ENCODE peak calls at places on chromosome 19, in eight cellular contexts. One of them, this sample, is unnamed.

GRCh38 chr19:37981785-37982475 is 74.9 kb downstream of the SIPA1L3 start:
- DNase-seq in effector memory CD8-positive, alpha-beta T cell: no peak
- DNase-seq in lower leg skin: peak; percentile 72
- DNase-seq in cortex of kidney: no peak
- DNase-seq in WTC11: no peak
- DNase-seq in fibroblast of mammary gland: no peak
- DNase-seq in C1 segment of cervical spinal cord: no peak
- DNase-seq in cerebellar nuclear complex: no peak
- DNase-seq in this sample: no peak

GRCh38 chr19:57512845-57513244 is 13.1 kb downstream of the ZNF773 start:
- DNase-seq in lower leg skin: no peak
- DNase-seq in C1 segment of cervical spinal cord: no peak
- DNase-seq in cortex of kidney: no peak
- DNase-seq in fibroblast of mammary gland: peak; percentile 12
- DNase-seq in cerebellar nuclear complex: no peak
- DNase-seq in WTC11: no peak
- DNase-seq in effector memory CD8-positive, alpha-beta T cell: no peak
- DNase-seq in this sample: peak; percentile 47

GRCh38 chr19:5287066-5287465 is 53.5 kb downstream of the PTPRS start:
- DNase-seq in WTC11: no peak
- DNase-seq in C1 segment of cervical spinal cord: no peak
- DNase-seq in effector memory CD8-positive, alpha-beta T cell: no peak
- DNase-seq in cortex of kidney: no peak
- DNase-seq in cerebellar nuclear complex: no peak
- DNase-seq in fibroblast of mammary gland: no peak
- DNase-seq in lower leg skin: no peak
- DNase-seq in this sample: no peak

GRCh38 chr19:56839665-56840451 is 668 bp downstream of the PEG3 start:
- DNase-seq in C1 segment of cervical spinal cord: peak; percentile 96
- DNase-seq in fibroblast of mammary gland: peak; percentile 84
- DNase-seq in effector memory CD8-positive, alpha-beta T cell: no peak
- DNase-seq in cortex of kidney: no peak
- DNase-seq in WTC11: no peak
- DNase-seq in cerebellar nuclear complex: peak; percentile 91
- DNase-seq in lower leg skin: peak; percentile 97
- DNase-seq in this sample: peak; percentile 33

GRCh38 chr19:28394705-28395104 is 818.2 kb downstream of the UQCRFS1 start:
- DNase-seq in cerebellar nuclear complex: no peak
- DNase-seq in C1 segment of cervical spinal cord: no peak
- DNase-seq in cortex of kidney: no peak
- DNase-seq in fibroblast of mammary gland: no peak
- DNase-seq in WTC11: no peak
- DNase-seq in lower leg skin: no peak
- DNase-seq in effector memory CD8-positive, alpha-beta T cell: no peak
- DNase-seq in this sample: no peak

GRCh38 chr19:29404015-29404414 is 121.8 kb upstream of the VSTM2B start:
- DNase-seq in cortex of kidney: no peak
- DNase-seq in effector memory CD8-positive, alpha-beta T cell: no peak
- DNase-seq in fibroblast of mammary gland: no peak
- DNase-seq in lower leg skin: no peak
- DNase-seq in C1 segment of cervical spinal cord: no peak
- DNase-seq in WTC11: no peak
- DNase-seq in cerebellar nuclear complex: no peak
- DNase-seq in this sample: no peak

GRCh38 chr19:45474191-45474940 is 6.6 kb downstream of the FOSB start:
- DNase-seq in cortex of kidney: no peak
- DNase-seq in WTC11: no peak
- DNase-seq in C1 segment of cervical spinal cord: no peak
- DNase-seq in effector memory CD8-positive, alpha-beta T cell: peak; percentile 49
- DNase-seq in fibroblast of mammary gland: no peak
- DNase-seq in lower leg skin: no peak
- DNase-seq in cerebellar nuclear complex: no peak
- DNase-seq in this sample: no peak

GRCh38 chr19:58562126-58563033 is 4.0 kb upstream of the UBE2M start:
- DNase-seq in WTC11: peak; percentile 56
- DNase-seq in cortex of kidney: no peak
- DNase-seq in cerebellar nuclear complex: no peak
- DNase-seq in fibroblast of mammary gland: peak; percentile 41
- DNase-seq in effector memory CD8-positive, alpha-beta T cell: no peak
- DNase-seq in C1 segment of cervical spinal cord: no peak
- DNase-seq in lower leg skin: peak; percentile 76
- DNase-seq in this sample: peak; percentile 39

GRCh38 chr19:38375748-38376147 is 1.4 kb downstream of the PSMD8 start:
- DNase-seq in cortex of kidney: no peak
- DNase-seq in effector memory CD8-positive, alpha-beta T cell: no peak
- DNase-seq in lower leg skin: no peak
- DNase-seq in fibroblast of mammary gland: peak; percentile 48
- DNase-seq in WTC11: no peak
- DNase-seq in C1 segment of cervical spinal cord: no peak
- DNase-seq in cerebellar nuclear complex: no peak
- DNase-seq in this sample: peak; percentile 59

GRCh38 chr19:33390908-33391630 is 17.6 kb downstream of the CEBPG start:
- DNase-seq in cerebellar nuclear complex: no peak
- DNase-seq in C1 segment of cervical spinal cord: no peak
- DNase-seq in lower leg skin: peak; percentile 88
- DNase-seq in effector memory CD8-positive, alpha-beta T cell: no peak
- DNase-seq in WTC11: no peak
- DNase-seq in fibroblast of mammary gland: no peak
- DNase-seq in cortex of kidney: no peak
- DNase-seq in this sample: no peak

GRCh38 chr19:18761531-18762110 is 29.5 kb downstream of the COMP start:
- DNase-seq in WTC11: no peak
- DNase-seq in effector memory CD8-positive, alpha-beta T cell: no peak
- DNase-seq in cortex of kidney: no peak
- DNase-seq in lower leg skin: no peak
- DNase-seq in C1 segment of cervical spinal cord: no peak
- DNase-seq in cerebellar nuclear complex: no peak
- DNase-seq in fibroblast of mammary gland: no peak
- DNase-seq in this sample: no peak

GRCh38 chr19:6519289-6519688 is 11.5 kb upstream of the TNFSF9 start:
- DNase-seq in effector memory CD8-positive, alpha-beta T cell: no peak
- DNase-seq in cortex of kidney: no peak
- DNase-seq in cerebellar nuclear complex: no peak
- DNase-seq in C1 segment of cervical spinal cord: no peak
- DNase-seq in lower leg skin: no peak
- DNase-seq in WTC11: no peak
- DNase-seq in fibroblast of mammary gland: peak; percentile 90
- DNase-seq in this sample: peak; percentile 66

GRCh38 chr19:5809469-5809868 is 4.6 kb downstream of the NRTN start:
- DNase-seq in fibroblast of mammary gland: no peak
- DNase-seq in cortex of kidney: no peak
- DNase-seq in lower leg skin: no peak
- DNase-seq in cerebellar nuclear complex: no peak
- DNase-seq in C1 segment of cervical spinal cord: no peak
- DNase-seq in WTC11: no peak
- DNase-seq in effector memory CD8-positive, alpha-beta T cell: no peak
- DNase-seq in this sample: no peak

GRCh38 chr19:55276720-55277430 is 3.0 kb downstream of the HSPBP1 start:
- DNase-seq in lower leg skin: no peak
- DNase-seq in C1 segment of cervical spinal cord: no peak
- DNase-seq in cerebellar nuclear complex: no peak
- DNase-seq in fibroblast of mammary gland: no peak
- DNase-seq in WTC11: no peak
- DNase-seq in cortex of kidney: no peak
- DNase-seq in effector memory CD8-positive, alpha-beta T cell: no peak
- DNase-seq in this sample: no peak

GRCh38 chr19:5893907-5894703 is 9.5 kb downstream of the NDUFA11 start:
- DNase-seq in effector memory CD8-positive, alpha-beta T cell: no peak
- DNase-seq in cortex of kidney: no peak
- DNase-seq in lower leg skin: no peak
- DNase-seq in fibroblast of mammary gland: no peak
- DNase-seq in C1 segment of cervical spinal cord: no peak
- DNase-seq in cerebellar nuclear complex: no peak
- DNase-seq in WTC11: no peak
- DNase-seq in this sample: no peak

GRCh38 chr19:10602330-10603083 is 15.4 kb upstream of the AP1M2 start:
- DNase-seq in cortex of kidney: no peak
- DNase-seq in WTC11: peak; percentile 91
- DNase-seq in C1 segment of cervical spinal cord: peak; percentile 62
- DNase-seq in effector memory CD8-positive, alpha-beta T cell: peak; percentile 80
- DNase-seq in lower leg skin: peak; percentile 97
- DNase-seq in cerebellar nuclear complex: no peak
- DNase-seq in fibroblast of mammary gland: peak; percentile 45
- DNase-seq in this sample: no peak

GRCh38 chr19:51389143-51389542 is 1.2 kb downstream of the C19orf84 start:
- DNase-seq in cortex of kidney: no peak
- DNase-seq in WTC11: no peak
- DNase-seq in cerebellar nuclear complex: no peak
- DNase-seq in effector memory CD8-positive, alpha-beta T cell: no peak
- DNase-seq in fibroblast of mammary gland: no peak
- DNase-seq in C1 segment of cervical spinal cord: no peak
- DNase-seq in lower leg skin: no peak
- DNase-seq in this sample: no peak

GRCh38 chr19:28488006-28488405 is 724.9 kb downstream of the UQCRFS1 start:
- DNase-seq in lower leg skin: no peak
- DNase-seq in C1 segment of cervical spinal cord: no peak
- DNase-seq in WTC11: no peak
- DNase-seq in effector memory CD8-positive, alpha-beta T cell: no peak
- DNase-seq in cerebellar nuclear complex: no peak
- DNase-seq in cortex of kidney: no peak
- DNase-seq in fibroblast of mammary gland: no peak
- DNase-seq in this sample: no peak

GRCh38 chr19:4474504-4475136 is 2.5 kb downstream of the HDGFL2 start:
- DNase-seq in cerebellar nuclear complex: peak; percentile 83
- DNase-seq in WTC11: peak; percentile 83
- DNase-seq in C1 segment of cervical spinal cord: no peak
- DNase-seq in cortex of kidney: no peak
- DNase-seq in lower leg skin: no peak
- DNase-seq in fibroblast of mammary gland: peak; percentile 55
- DNase-seq in effector memory CD8-positive, alpha-beta T cell: no peak
- DNase-seq in this sample: peak; percentile 75

GRCh38 chr19:1514295-1514661 is 1.5 kb upstream of the ADAMTSL5 start:
- DNase-seq in effector memory CD8-positive, alpha-beta T cell: no peak
- DNase-seq in cerebellar nuclear complex: no peak
- DNase-seq in fibroblast of mammary gland: no peak
- DNase-seq in lower leg skin: no peak
- DNase-seq in cortex of kidney: no peak
- DNase-seq in C1 segment of cervical spinal cord: no peak
- DNase-seq in WTC11: no peak
- DNase-seq in this sample: no peak

GRCh38 chr19:46124638-46125115 is at the start of gene IGFL3:
- DNase-seq in effector memory CD8-positive, alpha-beta T cell: no peak
- DNase-seq in fibroblast of mammary gland: peak; percentile 31
- DNase-seq in C1 segment of cervical spinal cord: no peak
- DNase-seq in WTC11: no peak
- DNase-seq in cortex of kidney: no peak
- DNase-seq in cerebellar nuclear complex: no peak
- DNase-seq in lower leg skin: no peak
- DNase-seq in this sample: peak; percentile 55

GRCh38 chr19:10474962-10475451 is 28.1 kb downstream of the KEAP1 start:
- DNase-seq in cerebellar nuclear complex: no peak
- DNase-seq in effector memory CD8-positive, alpha-beta T cell: no peak
- DNase-seq in cortex of kidney: no peak
- DNase-seq in C1 segment of cervical spinal cord: no peak
- DNase-seq in fibroblast of mammary gland: no peak
- DNase-seq in lower leg skin: no peak
- DNase-seq in WTC11: no peak
- DNase-seq in this sample: no peak

GRCh38 chr19:56877069-56877715 is 36.7 kb upstream of the PEG3 start:
- DNase-seq in lower leg skin: no peak
- DNase-seq in cortex of kidney: no peak
- DNase-seq in fibroblast of mammary gland: no peak
- DNase-seq in WTC11: no peak
- DNase-seq in cerebellar nuclear complex: no peak
- DNase-seq in C1 segment of cervical spinal cord: no peak
- DNase-seq in effector memory CD8-positive, alpha-beta T cell: no peak
- DNase-seq in this sample: no peak

GRCh38 chr19:19321143-19321577 is 531 bp downstream of the MAU2 start:
- DNase-seq in C1 segment of cervical spinal cord: no peak
- DNase-seq in effector memory CD8-positive, alpha-beta T cell: no peak
- DNase-seq in WTC11: peak; percentile 40
- DNase-seq in lower leg skin: no peak
- DNase-seq in cerebellar nuclear complex: no peak
- DNase-seq in cortex of kidney: no peak
- DNase-seq in fibroblast of mammary gland: peak; percentile 15
- DNase-seq in this sample: no peak

GRCh38 chr19:58561373-58562125 is 3.1 kb upstream of the UBE2M start:
- DNase-seq in lower leg skin: no peak
- DNase-seq in C1 segment of cervical spinal cord: no peak
- DNase-seq in cerebellar nuclear complex: no peak
- DNase-seq in effector memory CD8-positive, alpha-beta T cell: no peak
- DNase-seq in fibroblast of mammary gland: no peak
- DNase-seq in WTC11: no peak
- DNase-seq in cortex of kidney: no peak
- DNase-seq in this sample: no peak

GRCh38 chr19:31361728-31362127 is 12.5 kb upstream of the TSHZ3 start:
- DNase-seq in effector memory CD8-positive, alpha-beta T cell: no peak
- DNase-seq in WTC11: no peak
- DNase-seq in cerebellar nuclear complex: no peak
- DNase-seq in cortex of kidney: no peak
- DNase-seq in fibroblast of mammary gland: no peak
- DNase-seq in lower leg skin: no peak
- DNase-seq in C1 segment of cervical spinal cord: no peak
- DNase-seq in this sample: no peak

GRCh38 chr19:4362871-4363545 is 19.6 kb downstream of the MPND start:
- DNase-seq in WTC11: peak; percentile 44
- DNase-seq in fibroblast of mammary gland: peak; percentile 16
- DNase-seq in cortex of kidney: no peak
- DNase-seq in C1 segment of cervical spinal cord: no peak
- DNase-seq in lower leg skin: peak; percentile 83
- DNase-seq in effector memory CD8-positive, alpha-beta T cell: no peak
- DNase-seq in cerebellar nuclear complex: peak; percentile 17
- DNase-seq in this sample: no peak

GRCh38 chr19:3857449-3858003 is 11.3 kb downstream of the ZFR2 start:
- DNase-seq in C1 segment of cervical spinal cord: no peak
- DNase-seq in fibroblast of mammary gland: no peak
- DNase-seq in WTC11: no peak
- DNase-seq in lower leg skin: no peak
- DNase-seq in cortex of kidney: no peak
- DNase-seq in cerebellar nuclear complex: no peak
- DNase-seq in effector memory CD8-positive, alpha-beta T cell: no peak
- DNase-seq in this sample: no peak

GRCh38 chr19:31960474-31960873 is 384.9 kb upstream of the ZNF507 start:
- DNase-seq in WTC11: no peak
- DNase-seq in effector memory CD8-positive, alpha-beta T cell: no peak
- DNase-seq in lower leg skin: no peak
- DNase-seq in C1 segment of cervical spinal cord: no peak
- DNase-seq in cerebellar nuclear complex: no peak
- DNase-seq in cortex of kidney: no peak
- DNase-seq in fibroblast of mammary gland: no peak
- DNase-seq in this sample: no peak

GRCh38 chr19:54517483-54517882 is 14.9 kb downstream of the LAIR2 start:
- DNase-seq in fibroblast of mammary gland: peak; percentile 25
- DNase-seq in cerebellar nuclear complex: no peak
- DNase-seq in lower leg skin: no peak
- DNase-seq in cortex of kidney: no peak
- DNase-seq in effector memory CD8-positive, alpha-beta T cell: peak; percentile 44
- DNase-seq in WTC11: peak; percentile 63
- DNase-seq in C1 segment of cervical spinal cord: no peak
- DNase-seq in this sample: peak; percentile 22

GRCh38 chr19:38975214-38975860 is at the start of gene FBXO17:
- DNase-seq in effector memory CD8-positive, alpha-beta T cell: no peak
- DNase-seq in fibroblast of mammary gland: peak; percentile 74
- DNase-seq in cerebellar nuclear complex: no peak
- DNase-seq in lower leg skin: peak; percentile 90
- DNase-seq in C1 segment of cervical spinal cord: no peak
- DNase-seq in cortex of kidney: no peak
- DNase-seq in WTC11: peak; percentile 58
- DNase-seq in this sample: no peak

GRCh38 chr19:34430738-34431625 is 2.8 kb downstream of the UBA2 start:
- DNase-seq in effector memory CD8-positive, alpha-beta T cell: peak; percentile 41
- DNase-seq in cortex of kidney: no peak
- DNase-seq in C1 segment of cervical spinal cord: no peak
- DNase-seq in lower leg skin: no peak
- DNase-seq in WTC11: peak; percentile 20
- DNase-seq in fibroblast of mammary gland: peak; percentile 72
- DNase-seq in cerebellar nuclear complex: no peak
- DNase-seq in this sample: peak; percentile 62

GRCh38 chr19:14871619-14872230 is 14.2 kb downstream of the OR7A17 start:
- DNase-seq in cerebellar nuclear complex: no peak
- DNase-seq in effector memory CD8-positive, alpha-beta T cell: no peak
- DNase-seq in fibroblast of mammary gland: peak; percentile 11
- DNase-seq in cortex of kidney: no peak
- DNase-seq in lower leg skin: no peak
- DNase-seq in WTC11: no peak
- DNase-seq in C1 segment of cervical spinal cord: no peak
- DNase-seq in this sample: no peak

GRCh38 chr19:35882074-35882832 is 13.9 kb downstream of the APLP1 start:
- DNase-seq in WTC11: no peak
- DNase-seq in cerebellar nuclear complex: peak; percentile 87
- DNase-seq in C1 segment of cervical spinal cord: peak; percentile 10
- DNase-seq in effector memory CD8-positive, alpha-beta T cell: peak; percentile 58
- DNase-seq in lower leg skin: no peak
- DNase-seq in fibroblast of mammary gland: peak; percentile 84
- DNase-seq in cortex of kidney: no peak
- DNase-seq in this sample: peak; percentile 76